ENCODE peak calls at places on chromosomes 1 and 21, in five cellular contexts. S is mesenchymal stem cell, U is IMR-90, I is H1, V is trophoblast cell. D is an unnamed sample.

GRCh38 chr1:248872752-248873408 is 14.0 kb upstream of the ZNF692 start:
- DNase-seq in S (peak), U (peak), I (no peak), V (peak), D (peak)

GRCh38 chr1:212498243-212498642 is 65.5 kb downstream of the NENF start:
- DNase-seq in S (peak), U (peak), I (no peak), V (peak), D (no peak)

GRCh38 chr1:84698718-84699117 is 8.5 kb upstream of the SSX2IP start:
- DNase-seq in S (peak), U (peak), I (no peak), V (no peak), D (no peak)

GRCh38 chr1:87295720-87296119 is 33.0 kb upstream of the LMO4 start:
- DNase-seq in S (no peak), U (no peak), I (no peak), V (no peak), D (no peak)

GRCh38 chr1:2073382-2074230 is 23.4 kb downstream of the PRKCZ start:
- DNase-seq in S (no peak), U (peak), I (no peak), V (no peak), D (no peak)

GRCh38 chr1:241870290-241870689 is 22.3 kb downstream of the EXO1 start:
- DNase-seq in S (no peak), U (no peak), I (no peak), V (no peak), D (no peak)

GRCh38 chr1:53544731-53545515 is 85.7 kb downstream of the DMRTB1 start:
- DNase-seq in S (no peak), U (no peak), I (no peak), V (no peak), D (no peak)

GRCh38 chr1:117735045-117735992 is 129.5 kb downstream of the TENT5C start:
- DNase-seq in S (peak), U (peak), I (no peak), V (peak), D (peak)

GRCh38 chr1:172637522-172637921 is 21.4 kb upstream of the FASLG start:
- DNase-seq in S (peak), U (peak), I (no peak), V (peak), D (peak)

GRCh38 chr1:9309991-9310390 is 17.3 kb downstream of the SPSB1 start:
- DNase-seq in S (no peak), U (no peak), I (no peak), V (no peak), D (no peak)

GRCh38 chr1:8571200-8571984 is 246.0 kb downstream of the RERE start:
- DNase-seq in S (peak), U (peak), I (no peak), V (peak), D (peak)

GRCh38 chr1:160354388-160354985 is 11.3 kb downstream of the NCSTN start:
- DNase-seq in S (peak), U (peak), I (no peak), V (peak), D (peak)

GRCh38 chr1:231059566-231060193 is 19.6 kb upstream of the FAM89A start:
- DNase-seq in S (peak), U (peak), I (no peak), V (no peak), D (no peak)

GRCh38 chr1:200909071-200909470 is 14.4 kb downstream of the INAVA start:
- DNase-seq in S (no peak), U (no peak), I (no peak), V (no peak), D (no peak)

GRCh38 chr1:214445846-214446614 is 105.4 kb downstream of the PTPN14 start:
- DNase-seq in S (peak), U (peak), I (no peak), V (peak), D (peak)

GRCh38 chr1:214448536-214448935 is 102.9 kb downstream of the PTPN14 start:
- DNase-seq in S (no peak), U (no peak), I (no peak), V (no peak), D (peak)

GRCh38 chr1:214447557-214447871 is 103.9 kb downstream of the PTPN14 start:
- DNase-seq in S (peak), U (no peak), I (no peak), V (peak), D (no peak)

GRCh38 chr1:214445201-214445600 is 106.2 kb downstream of the PTPN14 start:
- DNase-seq in S (peak), U (no peak), I (no peak), V (no peak), D (no peak)

DNA sequence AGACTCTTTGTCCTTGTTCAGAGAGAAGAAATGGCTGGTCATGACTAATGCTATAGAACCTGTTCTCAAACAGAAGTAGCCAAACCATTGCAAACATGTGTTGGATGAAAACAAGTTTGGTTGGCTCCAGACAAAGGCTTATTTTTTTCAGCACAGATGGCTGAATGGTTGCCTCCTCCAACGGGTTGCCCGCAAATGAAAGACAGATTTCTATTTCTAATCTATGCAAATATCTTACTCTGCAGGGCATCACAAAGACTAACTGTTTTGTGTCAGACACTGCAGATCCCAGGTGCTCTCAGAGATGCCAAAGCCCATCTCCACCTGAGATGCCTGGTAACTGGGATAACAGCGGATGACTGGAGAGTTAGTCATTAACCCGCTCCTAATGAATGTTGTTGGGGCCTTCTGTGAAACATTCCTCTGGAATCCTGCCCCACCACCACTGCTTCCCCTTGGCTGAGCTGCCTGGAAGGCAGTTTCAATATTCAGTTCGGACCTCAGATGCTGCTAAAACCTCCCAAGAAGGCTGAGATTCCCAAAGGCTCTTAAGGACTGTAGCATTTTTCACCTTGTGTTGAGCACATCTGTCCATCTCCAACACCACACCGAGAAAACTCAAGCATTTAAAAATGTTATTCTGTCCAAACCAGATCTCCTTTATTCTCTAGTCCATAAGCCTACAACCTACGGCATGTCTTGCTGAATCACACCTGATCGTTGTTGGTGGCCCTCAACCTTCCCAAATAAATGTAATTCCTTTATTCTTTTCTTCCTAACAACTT is 104.4 kb downstream of the PTPN14 start:
- DNase-seq in S (peak), U (peak), I (peak), V (peak), D (peak)
- H2BK5ac ChIP-seq in S (peak), U (peak), I (peak), V (peak), D (peak)

DNA sequence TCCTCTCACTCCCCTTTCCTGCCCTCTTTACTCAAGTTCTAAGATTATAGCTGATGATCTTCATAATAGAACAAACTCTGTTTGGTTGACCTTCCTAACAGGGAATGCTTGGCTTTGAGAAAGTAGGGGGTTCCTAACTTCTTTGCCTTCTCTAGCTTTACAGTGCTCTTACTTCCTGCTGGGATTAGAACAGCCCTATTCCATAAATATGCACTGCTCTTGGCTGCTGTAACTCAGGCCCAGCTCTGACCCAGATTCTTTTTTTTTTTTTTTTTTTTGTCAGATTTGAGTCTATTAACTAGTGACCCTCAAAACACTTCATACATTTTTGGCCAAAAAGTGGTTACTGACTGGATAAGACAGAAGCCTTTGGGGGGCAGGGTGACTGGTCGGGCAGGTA is 39.4 kb upstream of the PIGV start:
- DNase-seq in S (no peak), U (no peak), I (no peak), V (no peak), D (no peak)
- H3K4me2 ChIP-seq in S (no peak), U (no peak), I (no peak), V (no peak), D (no peak)

GRCh38 chr1:17005365-17005740 is 6.4 kb downstream of the ATP13A2 start:
- DNase-seq in S (no peak), U (no peak), I (no peak), V (no peak), D (no peak)
- H2BK5ac ChIP-seq in S (no peak), U (no peak), I (no peak), V (no peak), D (no peak)

GRCh38 chr21:33111577-33111976 is 41.6 kb downstream of the OLIG1 start:
- DNase-seq in S (no peak), U (no peak), I (no peak), V (no peak), D (no peak)
- H3K4me2 ChIP-seq in S (no peak), U (no peak), I (no peak), V (no peak), D (no peak)

GRCh38 chr21:42836402-42836666 is 43.0 kb downstream of the WDR4 start:
- DNase-seq in S (no peak), U (no peak), I (no peak), V (no peak), D (no peak)

GRCh38 chr21:42835611-42836401 is 43.5 kb downstream of the WDR4 start:
- DNase-seq in S (no peak), U (no peak), I (no peak), V (no peak), D (no peak)

GRCh38 chr21:42836767-42837301 is 42.5 kb downstream of the WDR4 start:
- DNase-seq in S (no peak), U (no peak), I (no peak), V (no peak), D (no peak)

GRCh38 chr21:42839271-42840231 is 39.8 kb downstream of the WDR4 start:
- DNase-seq in S (no peak), U (no peak), I (no peak), V (no peak), D (no peak)

DNA sequence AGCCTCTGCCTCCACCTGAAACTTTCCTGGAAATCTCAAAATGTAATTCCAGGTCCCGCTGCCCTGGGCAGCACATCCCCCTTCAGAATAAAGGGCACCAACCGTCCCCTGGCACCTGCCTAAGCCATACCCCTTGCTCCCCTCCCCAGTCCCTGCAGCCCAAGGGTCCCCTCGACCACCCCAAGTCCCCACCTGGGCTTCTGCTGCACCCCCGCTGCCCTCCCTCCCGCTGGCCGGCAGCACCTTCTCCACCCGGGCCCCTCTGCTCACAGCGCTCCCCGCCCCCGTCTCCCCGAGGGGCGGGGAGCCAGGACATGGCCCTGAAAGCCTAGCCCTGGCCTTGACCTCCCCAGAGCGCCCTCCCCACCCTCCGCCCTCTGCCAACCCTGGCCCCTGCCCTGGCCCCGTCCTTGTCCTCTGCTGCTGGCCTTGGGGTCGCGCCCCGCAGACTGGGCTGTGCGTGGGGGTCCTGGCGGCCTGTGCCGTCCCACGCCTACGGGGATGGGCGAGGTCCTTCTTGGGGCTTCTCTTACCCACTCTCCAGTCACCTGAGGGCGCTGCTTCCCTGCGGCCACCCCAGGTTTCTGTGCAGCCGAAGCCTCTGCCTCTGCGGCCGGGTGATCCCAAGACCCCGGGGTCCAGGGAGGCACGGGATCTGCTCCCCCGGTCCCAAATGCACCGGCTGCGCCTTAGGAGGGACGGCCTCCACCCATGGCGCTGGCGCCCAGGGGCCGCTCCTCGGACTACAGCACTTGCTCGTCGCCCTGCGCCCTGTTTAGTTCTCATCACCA is 41.7 kb downstream of the WDR4 start:
- DNase-seq in S (no peak), U (no peak), I (no peak), V (no peak), D (no peak)
- H2BK5ac ChIP-seq in S (no peak), U (no peak), I (no peak), V (no peak), D (no peak)

GRCh38 chr1:207316622-207317510 is 4.6 kb upstream of the CD55 start:
- DNase-seq in S (peak), U (peak), I (no peak), V (peak), D (peak)
- H3K4me2 ChIP-seq in S (no peak), U (peak), I (no peak), V (peak), D (no peak)

GRCh38 chr1:5393146-5393545 is 599.1 kb downstream of the NPHP4 start:
- DNase-seq in S (no peak), U (no peak), I (no peak), V (no peak), D (peak)

GRCh38 chr1:5391725-5392124 is 600.5 kb downstream of the NPHP4 start:
- DNase-seq in S (no peak), U (no peak), I (no peak), V (no peak), D (no peak)

GRCh38 chr1:5388622-5389021 is 603.6 kb downstream of the NPHP4 start:
- DNase-seq in S (no peak), U (no peak), I (no peak), V (no peak), D (peak)

GRCh38 chr1:5389101-5389885 is 602.9 kb downstream of the NPHP4 start:
- DNase-seq in S (no peak), U (no peak), I (no peak), V (no peak), D (no peak)

GRCh38 chr1:5390497-5390896 is 601.7 kb downstream of the NPHP4 start:
- DNase-seq in S (no peak), U (no peak), I (no peak), V (no peak), D (no peak)
- H2BK5ac ChIP-seq in S (no peak), U (no peak), I (no peak), V (no peak), D (no peak)

GRCh38 chr1:223820515-223820858 is 25.3 kb downstream of the TP53BP2 start:
- DNase-seq in S (no peak), U (no peak), I (no peak), V (no peak), D (peak)
- H3K4me2 ChIP-seq in S (no peak), U (no peak), I (no peak), V (no peak), D (peak)

GRCh38 chr1:156082111-156083091 is at the start of gene MEX3A:
- DNase-seq in S (peak), U (peak), I (peak), V (peak), D (peak)

GRCh38 chr1:156079762-156080597 is 2.3 kb downstream of the MEX3A start:
- DNase-seq in S (no peak), U (no peak), I (no peak), V (no peak), D (no peak)

GRCh38 chr1:156083800-156084790 is 1.8 kb upstream of the MEX3A start:
- DNase-seq in S (no peak), U (no peak), I (no peak), V (no peak), D (peak)

GRCh38 chr1:156080598-156081173 is 1.6 kb downstream of the MEX3A start:
- DNase-seq in S (no peak), U (no peak), I (no peak), V (no peak), D (no peak)

GRCh38 chr1:156081174-156082110 is 823 bp downstream of the MEX3A start:
- DNase-seq in S (peak), U (peak), I (no peak), V (no peak), D (peak)
- H2BK5ac ChIP-seq in S (peak), U (peak), I (peak), V (peak), D (peak)

D was measured in mesendoderm.